ENCODE peak calls at places on chromosomes 16 and 17, in five cellular contexts. H is AG20443, E is cardiac fibroblast, G is cortex of kidney, Q is astrocyte of the cerebellum. N is an unnamed sample.

GRCh38 chr17:13597723-13598347 is 3.9 kb downstream of the HS3ST3A1 start:
- DNase-seq in H (peak; percentile 27), E (peak; percentile 71), G (no peak), Q (no peak), N (no peak)

GRCh38 chr17:67488768-67489167 is 111.7 kb downstream of the PITPNC1 start:
- DNase-seq in H (no peak), E (no peak), G (no peak), Q (no peak), N (no peak)

GRCh38 chr17:72390675-72391501 is 270.1 kb downstream of the SOX9 start:
- DNase-seq in H (no peak), E (peak; percentile 60), G (no peak), Q (no peak), N (no peak)

GRCh38 chr17:47860396-47860795 is 9.4 kb upstream of the SP6 start:
- DNase-seq in H (no peak), E (no peak), G (no peak), Q (no peak), N (no peak)

GRCh38 chr17:34171245-34171818 is 83.8 kb upstream of the CCL2 start:
- DNase-seq in H (peak; percentile 78), E (peak; percentile 76), G (no peak), Q (peak; percentile 27), N (no peak)

GRCh38 chr17:45234641-45235040 is 13.0 kb downstream of the FMNL1 start:
- DNase-seq in H (no peak), E (no peak), G (no peak), Q (no peak), N (no peak)

GRCh38 chr17:39887078-39887477 is 19.1 kb downstream of the ZPBP2 start:
- DNase-seq in H (no peak), E (no peak), G (no peak), Q (no peak), N (no peak)

GRCh38 chr16:14354561-14355351 is 275.3 kb downstream of the PARN start:
- DNase-seq in H (no peak), E (no peak), G (no peak), Q (no peak), N (no peak)

GRCh38 chr16:77111057-77111456 is 79.9 kb upstream of the MON1B start:
- DNase-seq in H (no peak), E (no peak), G (no peak), Q (no peak), N (no peak)

GRCh38 chr17:70906808-70907207 is 737.5 kb downstream of the KCNJ2 start:
- DNase-seq in H (peak; percentile 26), E (peak; percentile 88), G (no peak), Q (peak; percentile 24), N (peak; percentile 35)

GRCh38 chr17:53217311-53217710 is 605.4 kb upstream of the KIF2B start:
- DNase-seq in H (no peak), E (no peak), G (no peak), Q (no peak), N (no peak)

GRCh38 chr17:45320349-45320930 is 3.6 kb upstream of the MAP3K14 start:
- DNase-seq in H (no peak), E (peak; percentile 63), G (no peak), Q (peak; percentile 66), N (no peak)

N was measured in non-pigmented ciliary epithelial cell.